ENCODE peak calls at places on chromosomes 13 and 19, in eight cellular contexts. J, B, P, S, G, T, C and V are unnamed samples.

GRCh38 chr13:29924482-29924884 is 74.1 kb upstream of the UBL3 start:
- DNase-seq in J (no peak), B (peak), P (peak), S (no peak), G (no peak), T (no peak), C (no peak), V (no peak)

GRCh38 chr19:33767898-33768413 is 28.7 kb upstream of the KCTD15 start:
- DNase-seq in J (peak), B (peak), P (peak), S (no peak), G (no peak), T (no peak), C (peak), V (no peak)

GRCh38 chr13:25281937-25282332 is 5.4 kb downstream of the MTMR6 start:
- DNase-seq in J (no peak), B (no peak), P (no peak), S (no peak), G (no peak), T (no peak), C (no peak), V (peak)

GRCh38 chr13:104114111-104114510 is 1047.9 kb upstream of the SLC10A2 start:
- DNase-seq in J (no peak), B (no peak), P (peak), S (no peak), G (no peak), T (no peak), C (no peak), V (no peak)

GRCh38 chr13:70339738-70340137 is 231.5 kb upstream of the KLHL1 start:
- DNase-seq in J (no peak), B (peak), P (no peak), S (no peak), G (no peak), T (peak), C (peak), V (no peak)

GRCh38 chr13:40590112-40590862 is 76.2 kb downstream of the FOXO1 start:
- DNase-seq in J (no peak), B (no peak), P (no peak), S (no peak), G (no peak), T (no peak), C (no peak), V (no peak)

GRCh38 chr19:47097396-47098217 is 16.0 kb downstream of the ZC3H4 start:
- DNase-seq in J (peak), B (no peak), P (no peak), S (no peak), G (no peak), T (peak), C (no peak), V (no peak)

GRCh38 chr13:113902956-113903355 is 39.1 kb upstream of the GAS6 start:
- DNase-seq in J (no peak), B (no peak), P (no peak), S (peak), G (no peak), T (peak), C (no peak), V (no peak)

GRCh38 chr19:7295912-7296486 is 1.8 kb upstream of the INSR start:
- DNase-seq in J (no peak), B (no peak), P (no peak), S (no peak), G (no peak), T (no peak), C (no peak), V (no peak)

GRCh38 chr13:22893149-22893548 is 287.6 kb upstream of the SGCG start:
- DNase-seq in J (no peak), B (no peak), P (no peak), S (no peak), G (no peak), T (no peak), C (no peak), V (no peak)

GRCh38 chr13:96629331-96629730 is 364.9 kb downstream of the OXGR1 start:
- DNase-seq in J (no peak), B (no peak), P (no peak), S (no peak), G (no peak), T (no peak), C (no peak), V (no peak)

GRCh38 chr13:101942038-101942437 is 459.8 kb downstream of the FGF14 start:
- DNase-seq in J (peak), B (peak), P (peak), S (no peak), G (no peak), T (no peak), C (peak), V (no peak)

GRCh38 chr19:35641515-35642151 is at the start of gene ETV2:
- DNase-seq in J (no peak), B (no peak), P (peak), S (no peak), G (no peak), T (peak), C (peak), V (peak)

GRCh38 chr13:29756506-29756905 is 93.9 kb downstream of the UBL3 start:
- DNase-seq in J (no peak), B (no peak), P (peak), S (no peak), G (no peak), T (no peak), C (no peak), V (no peak)

GRCh38 chr13:105442941-105443340 is 1092.5 kb downstream of the EFNB2 start:
- DNase-seq in J (peak), B (peak), P (peak), S (no peak), G (peak), T (no peak), C (no peak), V (no peak)

GRCh38 chr19:42396248-42396541 is 6.1 kb upstream of the CNFN start:
- DNase-seq in J (no peak), B (no peak), P (no peak), S (no peak), G (no peak), T (no peak), C (no peak), V (no peak)

GRCh38 chr13:113029487-113030258 is 60.7 kb downstream of the MCF2L start:
- DNase-seq in J (peak), B (peak), P (no peak), S (peak), G (no peak), T (peak), C (peak), V (peak)

GRCh38 chr13:109095126-109095525 is 465.7 kb downstream of the MYO16 start:
- DNase-seq in J (no peak), B (no peak), P (no peak), S (no peak), G (no peak), T (no peak), C (no peak), V (no peak)

GRCh38 chr13:85659493-85659892 is 139.7 kb downstream of the SLITRK6 start:
- DNase-seq in J (no peak), B (peak), P (peak), S (no peak), G (no peak), T (no peak), C (no peak), V (no peak)
- TF ChIP-seq CTCF in J (no peak), B (no peak), P (no peak), S (no peak), G (no peak), T (no peak), C (no peak), V (no peak)

GRCh38 chr19:31559494-31559893 is 210.3 kb upstream of the TSHZ3 start:
- DNase-seq in J (no peak), B (no peak), P (no peak), S (no peak), G (no peak), T (no peak), C (no peak), V (no peak)
- TF ChIP-seq CTCF in J (no peak), B (no peak), P (no peak), S (no peak), G (no peak), T (no peak), C (no peak), V (no peak)

DNA sequence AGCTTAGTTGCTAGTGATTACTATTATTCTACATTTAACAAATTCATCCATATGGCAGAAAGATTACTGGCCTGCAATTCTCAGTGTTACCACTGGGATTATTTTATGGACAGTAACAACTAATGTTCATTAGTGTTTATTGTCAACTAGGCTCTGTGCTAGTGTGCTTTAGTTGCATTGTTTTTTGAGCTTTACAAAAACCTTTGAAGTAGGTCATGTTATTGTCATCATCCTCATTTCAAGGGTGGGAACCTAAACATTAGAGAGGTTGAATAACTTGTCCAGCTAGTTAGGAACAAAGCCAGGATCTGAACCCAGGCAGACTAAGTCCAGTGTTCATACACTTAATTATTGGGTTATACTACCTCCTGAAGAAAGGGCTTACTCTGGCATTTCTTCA is 27.8 kb upstream of the TDRD3 start:
- DNase-seq in J (no peak), B (peak), P (peak), S (no peak), G (no peak), T (no peak), C (no peak), V (no peak)
- TF ChIP-seq CTCF in J (no peak), B (peak), P (peak), S (no peak), G (peak), T (peak), C (peak), V (no peak)

GRCh38 chr13:20448470-20448869 is 77.2 kb downstream of the CRYL1 start:
- DNase-seq in J (no peak), B (no peak), P (no peak), S (no peak), G (no peak), T (no peak), C (no peak), V (no peak)
- TF ChIP-seq CTCF in J (no peak), B (no peak), P (no peak), S (no peak), G (no peak), T (no peak), C (no peak), V (no peak)

DNA sequence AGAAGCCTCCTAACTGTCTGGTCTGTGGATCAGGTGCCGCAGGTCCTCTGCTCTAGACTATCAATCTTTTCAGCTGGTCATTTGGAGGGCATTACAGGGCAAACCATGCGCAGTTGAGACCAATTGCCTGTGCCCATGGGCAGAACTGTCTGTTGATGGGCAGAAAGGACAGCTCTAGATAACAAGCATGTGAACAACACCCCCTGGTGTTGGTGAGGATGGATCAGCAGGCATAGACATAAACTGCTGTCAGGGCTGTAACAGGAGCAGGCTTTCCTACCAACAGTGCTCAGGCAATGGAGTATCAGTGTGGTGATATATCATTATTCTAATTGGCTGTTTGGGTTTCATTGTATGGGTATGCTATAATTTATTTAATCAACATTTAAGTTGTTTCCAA is 104.7 kb upstream of the KL start:
- DNase-seq in J (peak), B (peak), P (peak), S (no peak), G (peak), T (no peak), C (peak), V (peak)
- TF ChIP-seq CTCF in J (no peak), B (peak), P (peak), S (no peak), G (peak), T (no peak), C (peak), V (peak)